ENCODE peak calls at places on chromosomes 7 and 10, in seven cellular contexts. T, X, W, F, A, H and V are unnamed samples.

GRCh38 chr7:57423768-57424167 is 26.2 kb upstream of the ZNF716 start:
- DNase-seq in W (no peak), F (no peak), T (no peak), X (no peak), A (no peak), H (no peak), V (no peak)

GRCh38 chr7:22179442-22179879 is 177.5 kb downstream of the RAPGEF5 start:
- DNase-seq in W (no peak), F (no peak), T (no peak), X (peak), H (peak), A (no peak), V (no peak)

GRCh38 chr7:157077986-157078644 is 60.6 kb upstream of the UBE3C start:
- DNase-seq in W (no peak), T (no peak), A (no peak), H (peak), X (no peak), F (peak), V (peak)

GRCh38 chr7:30938435-30939316 is 25.1 kb upstream of the GHRHR start:
- DNase-seq in T (peak), X (peak), W (peak), F (peak), H (peak), A (peak), V (peak)

GRCh38 chr10:80468002-80468401 is 13.9 kb downstream of the TSPAN14 start:
- DNase-seq in X (no peak), T (no peak), H (no peak), W (no peak), F (peak), A (no peak), V (no peak)

GRCh38 chr10:14880201-14880600 is 1.5 kb downstream of the SUV39H2 start:
- DNase-seq in A (no peak), W (no peak), H (peak), F (no peak), T (no peak), X (peak), V (no peak)

GRCh38 chr10:95650232-95650631 is 6.3 kb downstream of the ALDH18A1 start:
- DNase-seq in F (no peak), A (no peak), X (no peak), T (no peak), H (no peak), W (no peak), V (no peak)

GRCh38 chr10:42985436-42986316 is 91.2 kb upstream of the RET start:
- DNase-seq in H (no peak), T (no peak), W (no peak), X (no peak), A (no peak), F (no peak), V (no peak)

GRCh38 chr10:91163269-91163708 is 57.2 kb upstream of the PCGF5 start:
- DNase-seq in F (peak), A (peak), W (peak), T (peak), H (peak), X (peak), V (peak)